ENCODE peak calls at places on chromosomes 2 and 18, in four cellular contexts. R is heart left ventricle, S is body of pancreas, M is lower leg skin. H is an unnamed sample.

GRCh38 chr2:216057688-216058193 is 23.9 kb downstream of the PECR start:
- DNase-seq in R (no peak), S (peak), M (no peak), H (no peak)

GRCh38 chr18:7697306-7697705 is 130.2 kb downstream of the PTPRM start:
- DNase-seq in M (no peak), S (no peak), R (no peak), H (no peak)

GRCh38 chr18:8416212-8417019 is 192.8 kb upstream of the RAB12 start:
- DNase-seq in R (no peak), S (no peak), M (peak), H (no peak)

GRCh38 chr2:239498981-239499633 is 98.3 kb upstream of the HDAC4 start:
- DNase-seq in S (no peak), R (peak), M (peak), H (no peak)

GRCh38 chr18:3966985-3967856 is 487.9 kb downstream of the DLGAP1 start:
- DNase-seq in M (no peak), S (peak), R (peak), H (no peak)

GRCh38 chr2:149598014-149598395 is 10.4 kb upstream of the MMADHC start:
- DNase-seq in S (no peak), M (no peak), R (no peak), H (no peak)

GRCh38 chr2:197211881-197212342 is 98.7 kb downstream of the ANKRD44 start:
- DNase-seq in R (no peak), S (no peak), M (no peak), H (no peak)

GRCh38 chr2:60806988-60807681 is 51.1 kb downstream of the PAPOLG start:
- DNase-seq in M (peak), R (no peak), S (no peak), H (no peak)

GRCh38 chr2:160353166-160353565 is 140.4 kb downstream of the RBMS1 start:
- DNase-seq in M (no peak), R (no peak), S (no peak), H (no peak)

GRCh38 chr2:30862054-30862651 is 54.9 kb upstream of the CAPN13 start:
- DNase-seq in M (no peak), S (peak), R (peak), H (no peak)

GRCh38 chr2:174327958-174328308 is 6.8 kb upstream of the SP9 start:
- DNase-seq in R (no peak), M (no peak), S (no peak), H (no peak)

GRCh38 chr2:200725620-200726019 is 86.1 kb upstream of the BZW1 start:
- DNase-seq in R (no peak), M (no peak), S (no peak), H (no peak)

GRCh38 chr2:85750509-85751299 is 3.1 kb upstream of the ATOH8 start:
- DNase-seq in S (peak), R (peak), M (peak), H (no peak)

GRCh38 chr2:178419123-178419522 is 31.9 kb downstream of the PRKRA start:
- DNase-seq in R (no peak), M (no peak), S (no peak), H (no peak)

GRCh38 chr2:146489386-146489785 is 1355.4 kb upstream of the ACVR2A start:
- DNase-seq in R (no peak), M (no peak), S (no peak), H (no peak)

GRCh38 chr18:44777429-44778192 is 96.9 kb downstream of the SETBP1 start:
- DNase-seq in M (no peak), R (no peak), S (no peak), H (no peak)

GRCh38 chr2:231709981-231710750 is 1.8 kb downstream of the PTMA start:
- DNase-seq in R (peak), M (peak), S (peak), H (no peak)

DNA sequence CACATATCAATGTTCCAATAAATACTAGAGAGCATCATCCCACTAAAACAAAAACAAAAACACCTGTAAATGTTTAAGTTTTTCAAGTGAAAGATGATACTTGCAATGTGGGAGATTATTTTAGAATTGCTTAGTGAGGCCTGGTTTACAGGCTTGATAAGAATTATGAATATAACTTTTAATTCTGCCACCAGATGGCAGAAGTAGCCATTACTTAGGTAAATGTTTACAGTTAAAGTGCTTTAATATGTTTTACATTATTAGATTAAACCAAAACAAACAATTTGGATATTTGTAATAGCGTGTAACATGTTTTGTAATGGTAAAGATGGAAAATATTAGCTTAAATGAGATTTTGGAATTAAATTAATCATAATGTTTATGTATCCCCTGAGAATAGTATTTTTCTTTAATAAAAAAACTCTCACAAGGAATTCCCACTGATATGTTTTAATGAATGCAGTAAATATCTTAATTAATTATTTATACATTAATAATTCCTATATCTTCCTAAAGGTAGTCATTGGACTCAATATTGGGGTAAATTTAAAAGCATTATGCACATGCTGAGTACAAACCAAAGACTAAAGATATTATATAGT is 522.0 kb downstream of the SPAG16 start:
- DNase-seq in R (no peak), S (no peak), M (no peak), H (no peak)
- TF ChIP-seq CTCF in R (peak), S (no peak), M (no peak), H (no peak)

DNA sequence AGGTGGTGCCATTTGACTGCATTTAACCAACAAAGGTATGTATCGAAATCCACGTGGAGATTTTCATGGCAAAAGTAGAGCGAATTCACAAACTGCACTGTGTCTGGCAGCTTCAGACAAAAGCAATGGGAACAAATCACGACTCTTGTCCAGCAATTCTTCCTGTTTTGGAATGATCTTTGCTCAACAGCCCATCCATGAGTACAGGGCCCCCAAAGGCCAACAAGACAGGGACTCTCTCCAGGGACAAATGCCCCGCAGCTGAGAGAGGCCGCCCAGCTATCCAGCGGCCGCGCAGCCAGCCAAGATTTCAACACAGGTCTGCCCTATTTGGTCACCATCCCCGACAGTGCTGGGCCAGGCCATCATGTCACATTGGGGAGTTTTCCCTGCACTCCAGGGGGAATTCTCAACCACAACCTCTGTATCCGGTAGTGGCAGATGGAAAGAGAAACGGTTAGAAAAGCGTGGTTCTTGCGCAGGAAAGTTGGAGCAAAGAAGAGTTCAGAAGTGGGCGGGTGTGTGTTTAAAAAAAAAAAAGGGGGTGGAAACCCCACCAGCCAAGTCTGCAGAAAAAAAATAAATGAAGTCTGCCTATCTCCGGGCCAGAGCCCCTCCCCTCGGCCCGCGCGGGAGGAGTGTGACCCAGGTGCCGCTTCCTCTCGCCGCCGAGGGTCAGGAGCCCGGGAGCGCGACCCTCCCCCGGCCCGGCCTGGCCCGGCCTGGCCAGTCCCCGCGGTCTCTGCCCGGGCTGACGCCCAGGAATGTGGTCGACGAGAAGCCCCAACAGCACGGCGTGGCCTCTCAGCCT is at the start of gene GYPC:
- DNase-seq in S (peak), M (peak), R (peak), H (peak)
- TF ChIP-seq POLR2A in S (peak), M (no peak), R (no peak), H (no peak)

DNA sequence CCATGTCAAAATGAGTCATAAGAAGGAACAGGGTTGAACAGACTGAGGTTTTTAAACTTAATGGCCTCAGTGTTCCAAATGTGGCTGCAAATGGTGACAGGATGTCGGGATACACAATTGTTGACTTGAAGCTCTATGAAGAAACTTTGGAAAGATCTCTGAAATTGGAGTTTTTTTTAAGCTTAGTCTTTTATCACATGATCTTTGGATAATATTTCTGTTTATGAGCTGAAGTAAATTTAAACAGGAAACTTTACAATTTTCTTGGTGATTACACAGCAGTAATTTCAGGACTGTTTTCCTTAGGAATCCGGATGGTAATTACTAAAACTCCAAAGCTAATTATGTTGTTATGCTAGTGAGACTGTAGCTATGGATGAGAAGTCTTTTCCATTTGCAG is 199.1 kb upstream of the NRXN1 start:
- DNase-seq in R (no peak), M (no peak), S (no peak), H (no peak)
- H3K4me3 ChIP-seq in R (no peak), M (no peak), S (no peak), H (no peak)

DNA sequence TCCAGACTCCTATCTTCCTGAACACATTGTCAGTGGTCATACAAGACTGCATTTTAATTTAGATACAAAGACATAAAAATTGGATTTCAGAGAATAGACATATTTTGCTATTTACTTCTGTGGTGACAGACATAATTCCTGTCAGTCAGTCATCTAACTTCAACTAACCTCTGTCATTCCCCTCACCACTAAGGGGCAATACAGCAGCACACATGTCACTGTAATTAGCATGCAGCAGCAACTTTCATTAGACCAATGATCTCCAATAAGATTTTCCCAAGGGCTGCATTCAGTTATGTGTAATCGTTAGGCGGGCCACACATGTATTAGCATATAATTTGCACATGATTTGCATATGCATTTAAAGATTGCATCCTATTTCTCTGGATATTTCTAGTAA is 624.5 kb downstream of the NR4A2 start:
- DNase-seq in R (no peak), M (no peak), S (no peak), H (no peak)
- TF ChIP-seq CTCF in R (peak), M (no peak), S (no peak), H (no peak)

GRCh38 chr2:219300022-219300421 is 9.2 kb downstream of the PTPRN start:
- DNase-seq in R (no peak), S (no peak), M (no peak), H (no peak)
- TF ChIP-seq POLR2A in R (no peak), S (no peak), M (no peak), H (no peak)

GRCh38 chr2:236499691-236500573 is 69.7 kb upstream of the ACKR3 start:
- DNase-seq in S (no peak), R (no peak), M (no peak), H (no peak)

GRCh38 chr2:236501531-236501930 is 68.1 kb upstream of the ACKR3 start:
- DNase-seq in S (no peak), R (no peak), M (no peak), H (no peak)

GRCh38 chr2:236503583-236503982 is 66.0 kb upstream of the ACKR3 start:
- DNase-seq in S (no peak), R (no peak), M (no peak), H (no peak)

GRCh38 chr2:236503100-236503499 is 66.5 kb upstream of the ACKR3 start:
- DNase-seq in S (no peak), M (no peak), R (no peak), H (no peak)

DNA sequence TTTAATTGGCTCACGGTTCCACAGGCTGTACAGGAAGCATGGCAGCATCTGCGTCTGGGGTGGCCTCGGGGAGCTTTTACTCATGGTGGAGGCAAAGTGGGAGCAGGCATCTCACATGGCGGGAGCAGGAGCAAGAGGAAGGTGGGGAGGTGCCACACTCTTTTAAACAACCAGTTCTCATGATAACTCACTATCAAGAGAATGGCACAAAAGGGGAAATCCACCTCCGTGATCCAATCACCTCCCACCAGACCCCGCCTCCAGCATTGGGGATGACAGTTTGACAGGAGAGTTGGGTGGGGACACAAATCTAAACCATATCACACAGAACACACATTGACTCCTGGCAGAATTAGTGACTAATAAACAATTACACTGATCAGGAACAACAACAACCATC is 68.6 kb upstream of the ACKR3 start:
- DNase-seq in S (no peak), R (no peak), M (no peak), H (no peak)
- H3K4me3 ChIP-seq in S (no peak), R (no peak), M (no peak), H (no peak)

DNA sequence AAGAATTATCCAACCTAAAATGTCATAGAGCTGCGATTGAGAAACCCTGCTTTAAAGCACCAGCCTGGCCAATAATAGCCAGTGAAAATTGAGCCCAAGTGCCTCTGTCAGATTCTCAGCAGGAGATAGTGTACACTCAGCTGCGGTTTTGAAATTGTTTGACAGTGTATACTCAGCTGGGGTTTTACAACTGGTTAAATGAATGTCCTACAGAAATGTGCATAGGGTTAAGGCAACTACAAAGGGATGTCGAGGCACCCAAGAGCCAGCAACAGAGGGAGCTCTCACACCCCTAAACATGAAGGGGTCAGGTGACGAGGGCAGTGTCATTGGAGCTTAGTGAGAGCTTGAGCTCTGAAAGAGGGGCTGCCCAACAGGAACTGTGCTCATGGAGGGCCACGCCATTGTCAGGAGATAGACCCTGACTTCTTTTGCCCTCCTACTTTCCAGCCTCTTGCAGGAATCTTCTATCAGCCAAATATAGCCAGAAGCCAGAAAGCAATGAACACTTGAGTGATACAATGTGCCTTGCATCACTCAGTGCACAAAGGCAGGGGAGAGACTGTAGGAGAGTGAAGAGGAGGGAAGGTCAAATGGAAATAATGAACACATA is 15.1 kb downstream of the ACTG2 start:
- DNase-seq in S (no peak), R (no peak), M (peak), H (peak)
- TF ChIP-seq CTCF in S (no peak), R (peak), M (no peak), H (peak)

GRCh38 chr2:189178726-189179606 is 595 bp downstream of the COL5A2 start:
- DNase-seq in R (no peak), M (no peak), S (no peak), H (no peak)
- TF ChIP-seq POLR2A in R (no peak), M (no peak), S (no peak), H (no peak)

DNA sequence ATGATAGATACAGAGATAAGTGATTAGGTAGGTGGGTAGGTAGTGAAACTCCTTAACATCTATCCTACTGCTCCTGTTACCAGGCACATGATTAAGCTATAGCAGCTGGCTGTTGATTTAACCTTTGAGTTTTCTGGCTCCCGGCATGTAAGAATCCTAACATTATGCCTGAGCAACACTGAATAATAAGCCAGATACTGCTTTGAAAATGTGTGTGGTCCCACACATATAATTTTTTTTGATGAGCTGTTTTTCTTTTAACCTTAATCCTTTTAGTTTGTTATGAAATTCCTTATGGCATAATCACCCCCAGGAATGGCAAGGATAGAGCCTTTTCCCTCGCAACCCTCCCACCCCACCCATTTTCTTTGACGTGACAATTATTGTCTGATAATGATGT is 104.2 kb upstream of the NEUROD1 start:
- DNase-seq in S (no peak), R (no peak), M (no peak), H (no peak)
- H3K4me3 ChIP-seq in S (no peak), R (no peak), M (no peak), H (no peak)